ENCODE peak calls at places on chromosomes 16 and 17, in five cellular contexts. V, O, H, W and E are unnamed samples.

GRCh38 chr17:7035591-7036368 is at the start of gene SLC16A13:
- DNase-seq in V (peak), O (peak), H (peak), W (peak), E (peak)

GRCh38 chr17:82882715-82883446 is 43.1 kb upstream of the ZNF750 start:
- DNase-seq in V (no peak), O (no peak), H (no peak), W (no peak), E (no peak)

GRCh38 chr16:27770271-27771196 is 220.6 kb downstream of the KATNIP start:
- DNase-seq in V (no peak), O (no peak), H (no peak), W (no peak), E (no peak)

GRCh38 chr16:69064164-69064563 is 41.3 kb upstream of the HAS3 start:
- DNase-seq in V (no peak), O (no peak), H (peak), W (no peak), E (no peak)

GRCh38 chr17:69783865-69784264 is 291.2 kb upstream of the KCNJ16 start:
- DNase-seq in V (no peak), O (no peak), H (no peak), W (no peak), E (no peak)

GRCh38 chr17:77501751-77502625 is 361.2 kb downstream of the SEC14L1 start:
- DNase-seq in V (no peak), O (no peak), H (no peak), W (no peak), E (peak)

GRCh38 chr16:58885528-58886170 is 151.5 kb upstream of the GOT2 start:
- DNase-seq in V (peak), O (no peak), H (peak), W (no peak), E (no peak)

GRCh38 chr16:11796227-11797165 is 562 bp downstream of the ZC3H7A start:
- DNase-seq in V (peak), O (peak), H (peak), W (peak), E (peak)

GRCh38 chr17:72512649-72513556 is 392.1 kb downstream of the SOX9 start:
- DNase-seq in V (no peak), O (no peak), H (no peak), W (no peak), E (no peak)

GRCh38 chr17:40015998-40016691 is 905 bp downstream of the CSF3 start:
- DNase-seq in V (no peak), O (no peak), H (no peak), W (no peak), E (no peak)

GRCh38 chr16:56029026-56029425 is 153.9 kb upstream of the CES5A start:
- DNase-seq in V (no peak), O (no peak), H (no peak), W (no peak), E (no peak)

GRCh38 chr16:5058476-5058875 is 7.3 kb downstream of the C16orf89 start:
- DNase-seq in V (no peak), O (peak), H (no peak), W (peak), E (no peak)

GRCh38 chr17:47694018-47694817 is at the start of gene TBKBP1:
- DNase-seq in V (peak), O (peak), H (no peak), W (peak), E (peak)

GRCh38 chr16:55437627-55438026 is 41.4 kb upstream of the MMP2 start:
- DNase-seq in V (peak), O (no peak), H (peak), W (peak), E (no peak)

GRCh38 chr16:9364721-9365693 is 273.6 kb downstream of the HAPSTR1 start:
- DNase-seq in V (peak), O (peak), H (no peak), W (no peak), E (peak)

GRCh38 chr17:80826955-80827645 is 164.5 kb upstream of the CHMP6 start:
- DNase-seq in V (peak), O (no peak), H (peak), W (peak), E (peak)

GRCh38 chr17:52024296-52024870 is 134.1 kb downstream of the CA10 start:
- DNase-seq in V (peak), O (no peak), H (no peak), W (peak), E (no peak)

GRCh38 chr16:54193656-54194007 is 93.0 kb downstream of the IRX3 start:
- DNase-seq in V (peak), O (peak), H (peak), W (peak), E (peak)

GRCh38 chr16:68349838-68350410 is 39.1 kb downstream of the PRMT7 start:
- DNase-seq in V (no peak), O (no peak), H (no peak), W (no peak), E (no peak)

GRCh38 chr17:77228224-77229215 is 87.8 kb downstream of the SEC14L1 start:
- DNase-seq in V (no peak), O (no peak), H (no peak), W (no peak), E (no peak)

GRCh38 chr16:7888421-7888820 is 555.8 kb downstream of the RBFOX1 start:
- DNase-seq in V (no peak), O (no peak), H (no peak), W (no peak), E (no peak)

GRCh38 chr16:50474138-50474537 is 74.1 kb upstream of the NKD1 start:
- DNase-seq in V (no peak), O (no peak), H (no peak), W (no peak), E (no peak)

GRCh38 chr16:88743693-88744519 is 37.6 kb downstream of the CTU2 start:
- DNase-seq in V (peak), O (peak), H (peak), W (peak), E (peak)

GRCh38 chr17:40809721-40810421 is 10.1 kb upstream of the KRT28 start:
- DNase-seq in V (peak), O (no peak), H (no peak), W (peak), E (no peak)

GRCh38 chr16:89322381-89323119 is 105.0 kb downstream of the ZNF778 start:
- DNase-seq in V (peak), O (peak), H (peak), W (peak), E (peak)

GRCh38 chr17:11598274-11599221 is at the start of gene DNAH9:
- DNase-seq in V (peak), O (peak), H (peak), W (peak), E (peak)

GRCh38 chr17:44543213-44543904 is 13.9 kb upstream of the FZD2 start:
- DNase-seq in V (peak), O (peak), H (peak), W (peak), E (no peak)

GRCh38 chr17:44905006-44906000 is 6.1 kb upstream of the EFTUD2 start:
- DNase-seq in V (peak), O (no peak), H (no peak), W (no peak), E (no peak)

GRCh38 chr16:81155769-81156168 is 59.6 kb upstream of the GCSH start:
- DNase-seq in V (no peak), O (no peak), H (no peak), W (no peak), E (no peak)

GRCh38 chr17:35668807-35669206 is 62.6 kb upstream of the RASL10B start:
- DNase-seq in V (no peak), O (no peak), H (no peak), W (no peak), E (no peak)

GRCh38 chr16:21075252-21075651 is 75.4 kb downstream of the DNAH3 start:
- DNase-seq in V (no peak), O (no peak), H (no peak), W (peak), E (no peak)

GRCh38 chr17:80510132-80510531 is 33.7 kb upstream of the NPTX1 start:
- DNase-seq in V (no peak), O (no peak), H (no peak), W (no peak), E (no peak)

GRCh38 chr16:89476379-89476778 is 14.0 kb downstream of the ANKRD11 start:
- DNase-seq in V (no peak), O (no peak), H (no peak), W (no peak), E (peak)

GRCh38 chr16:2157480-2158261 is 2.1 kb downstream of the TRAF7 start:
- DNase-seq in V (no peak), O (peak), H (no peak), W (no peak), E (no peak)

GRCh38 chr16:81646561-81646960 is 132.5 kb upstream of the PLCG2 start:
- DNase-seq in V (peak), O (no peak), H (peak), W (peak), E (no peak)

GRCh38 chr17:63843387-63844292 is 1.2 kb upstream of the SMARCD2 start:
- DNase-seq in V (peak), O (no peak), H (peak), W (peak), E (peak)

GRCh38 chr17:57352658-57353057 is 96.3 kb downstream of the MSI2 start:
- DNase-seq in V (no peak), O (no peak), H (no peak), W (no peak), E (no peak)

GRCh38 chr16:85415196-85415988 is 197.7 kb upstream of the GSE1 start:
- DNase-seq in V (no peak), O (no peak), H (no peak), W (no peak), E (no peak)

GRCh38 chr17:75088465-75088895 is 726 bp downstream of the SLC16A5 start:
- DNase-seq in V (no peak), O (no peak), H (no peak), W (no peak), E (no peak)
- H3K4me3 ChIP-seq in V (peak), O (peak), H (peak), W (peak), E (peak)

DNA sequence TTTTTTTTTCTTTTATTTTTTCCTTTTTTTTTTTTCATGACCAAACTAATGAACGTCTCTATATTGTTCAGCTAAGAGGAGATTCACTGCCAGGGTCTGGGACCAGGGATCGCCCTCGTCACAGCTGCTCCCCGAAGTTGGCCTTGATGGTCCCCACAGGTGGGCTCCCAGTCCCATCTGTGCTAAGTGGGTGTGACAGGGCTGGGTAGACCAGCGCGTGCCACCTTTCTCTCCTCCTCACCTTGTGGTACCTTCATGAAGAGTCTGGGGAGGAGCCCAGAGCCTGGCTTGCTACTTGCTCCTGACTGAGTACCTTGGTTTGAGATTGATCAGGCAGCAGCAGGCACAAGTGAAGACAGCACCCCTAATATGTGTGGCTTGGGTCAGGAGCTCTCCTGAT is 6.5 kb upstream of the FOXF1 start:
- DNase-seq in V (no peak), O (no peak), H (no peak), W (no peak), E (no peak)
- H3K4me3 ChIP-seq in V (no peak), O (no peak), H (no peak), W (no peak), E (no peak)

GRCh38 chr17:29615048-29615385 is 7.7 kb downstream of the CORO6 start:
- DNase-seq in V (peak), O (no peak), H (no peak), W (no peak), E (peak)

GRCh38 chr17:29617125-29617480 is 5.6 kb downstream of the CORO6 start:
- DNase-seq in V (peak), O (peak), H (peak), W (peak), E (peak)

GRCh38 chr17:29617481-29618271 is 5.0 kb downstream of the CORO6 start:
- DNase-seq in V (peak), O (peak), H (peak), W (peak), E (peak)

GRCh38 chr17:29615492-29616299 is 7.0 kb downstream of the CORO6 start:
- DNase-seq in V (peak), O (peak), H (peak), W (peak), E (peak)

GRCh38 chr17:29616300-29617048 is 6.2 kb downstream of the CORO6 start:
- DNase-seq in V (no peak), O (no peak), H (no peak), W (no peak), E (no peak)
- H3K4me3 ChIP-seq in V (no peak), O (peak), H (no peak), W (no peak), E (peak)

GRCh38 chr16:1152651-1153259 is at the start of gene CACNA1H:
- DNase-seq in V (no peak), O (no peak), H (no peak), W (peak), E (no peak)
- H3K4me3 ChIP-seq in V (no peak), O (no peak), H (no peak), W (no peak), E (peak)

GRCh38 chr16:67164599-67165061 is at the start of gene HSF4:
- DNase-seq in V (no peak), O (peak), H (peak), W (no peak), E (peak)
- H3K4me3 ChIP-seq in V (no peak), O (peak), H (peak), W (peak), E (peak)

DNA sequence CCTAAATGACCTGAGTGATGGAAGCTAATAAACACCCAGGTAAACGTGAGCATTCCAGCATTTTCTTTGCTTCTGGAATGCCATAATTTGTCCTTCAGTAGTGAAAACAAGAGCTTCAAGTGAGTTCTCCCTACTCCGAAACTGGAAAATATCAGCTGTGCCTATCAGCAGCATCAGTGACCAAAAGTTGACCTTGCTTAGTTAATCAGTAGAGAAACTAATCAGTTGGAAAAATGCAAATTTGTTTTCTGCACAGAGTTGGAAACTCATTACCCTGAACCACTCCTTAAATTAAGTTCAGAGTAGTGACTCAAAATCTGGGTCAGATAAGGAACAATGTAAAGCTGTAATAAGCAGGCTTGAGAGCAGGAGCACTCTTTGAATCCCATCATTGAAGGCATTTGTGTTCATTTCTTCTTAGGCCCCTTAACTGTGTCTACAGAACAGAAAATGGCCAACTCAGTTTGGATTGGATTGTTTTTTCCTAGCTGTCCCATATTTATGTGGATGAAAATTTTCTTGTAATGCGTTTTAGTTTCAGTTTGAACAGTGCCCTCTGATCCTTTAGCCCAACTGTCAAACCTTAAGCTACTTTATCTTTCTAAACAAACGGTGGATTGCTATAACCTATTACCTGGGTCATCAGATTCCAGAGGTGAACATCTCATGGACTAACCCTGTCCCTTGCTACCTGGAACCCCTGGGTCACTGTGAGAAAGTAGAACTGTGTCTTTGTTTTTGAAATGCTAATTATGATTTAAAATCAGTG is 290.4 kb downstream of the TOX3 start:
- DNase-seq in V (no peak), O (no peak), H (no peak), W (no peak), E (no peak)
- H3K4me3 ChIP-seq in V (no peak), O (no peak), H (no peak), W (no peak), E (no peak)